ENCODE peak calls at places on chromosomes 6 and 20, in four cellular contexts. B is HT1080, R is ovary, P is SK-MEL-5. A is an unnamed sample.

GRCh38 chr20:33606114-33606771 is 55.9 kb upstream of the C20orf144 start:
- DNase-seq in R (no peak), P (no peak), B (no peak), A (no peak)

GRCh38 chr6:90691823-90692222 is 105.0 kb upstream of the MAP3K7 start:
- DNase-seq in P (peak), R (no peak), B (no peak), A (no peak)

GRCh38 chr6:14585689-14586088 is 468.1 kb downstream of the CD83 start:
- DNase-seq in P (no peak), R (no peak), B (no peak), A (no peak)

GRCh38 chr6:50187212-50188055 is 137.7 kb upstream of the DEFB112 start:
- DNase-seq in R (no peak), P (no peak), B (no peak), A (no peak)

GRCh38 chr20:44247131-44247571 is at the start of gene GDAP1L1:
- DNase-seq in P (no peak), R (peak), B (no peak), A (no peak)

GRCh38 chr6:6912841-6913240 is 194.9 kb upstream of the RREB1 start:
- DNase-seq in R (no peak), B (no peak), P (peak), A (no peak)

GRCh38 chr20:17612287-17612974 is 42.6 kb downstream of the DSTN start:
- DNase-seq in B (no peak), R (peak), P (no peak), A (peak)

GRCh38 chr6:110522427-110522826 is 46.0 kb upstream of the SLC22A16 start:
- DNase-seq in P (no peak), R (no peak), B (no peak), A (no peak)

GRCh38 chr20:46434597-46434996 is 28.2 kb upstream of the ELMO2 start:
- DNase-seq in B (no peak), P (no peak), R (no peak), A (no peak)

GRCh38 chr6:21653323-21653722 is 59.8 kb downstream of the SOX4 start:
- DNase-seq in P (no peak), B (no peak), R (no peak), A (no peak)

GRCh38 chr6:65566117-65566516 is 140.9 kb downstream of the EYS start:
- DNase-seq in P (peak), R (no peak), B (no peak), A (no peak)

GRCh38 chr6:21447987-21448386 is 145.6 kb upstream of the SOX4 start:
- DNase-seq in B (no peak), R (no peak), P (no peak), A (no peak)

GRCh38 chr6:22664968-22665367 is 95.6 kb downstream of the HDGFL1 start:
- DNase-seq in B (no peak), P (no peak), R (no peak), A (no peak)

GRCh38 chr6:54335871-54336270 is 27.6 kb downstream of the TINAG start:
- DNase-seq in R (no peak), B (peak), P (no peak), A (no peak)

GRCh38 chr6:38997128-38997761 is 51.3 kb upstream of the GLP1R start:
- DNase-seq in R (no peak), P (peak), B (peak), A (peak)

GRCh38 chr20:4220756-4221155 is 205.4 kb upstream of the RNF24 start:
- DNase-seq in R (no peak), P (no peak), B (no peak), A (no peak)

GRCh38 chr20:51393566-51393965 is 149.0 kb downstream of the NFATC2 start:
- DNase-seq in R (no peak), P (no peak), B (no peak), A (no peak)

GRCh38 chr6:86937219-86938079 is at the start of gene HTR1E:
- DNase-seq in R (peak), B (peak), P (peak), A (no peak)

GRCh38 chr6:7528565-7528964 is 12.9 kb upstream of the DSP start:
- DNase-seq in B (peak), R (no peak), P (peak), A (no peak)

GRCh38 chr6:91708534-91708933 is 1121.7 kb upstream of the MAP3K7 start:
- DNase-seq in R (no peak), P (no peak), B (no peak), A (no peak)

GRCh38 chr6:82955841-82956240 is 109.8 kb downstream of the UBE3D start:
- DNase-seq in B (peak), P (no peak), R (no peak), A (no peak)

GRCh38 chr6:116165596-116165995 is 39.7 kb upstream of the COL10A1 start:
- DNase-seq in B (no peak), P (no peak), R (no peak), A (no peak)

GRCh38 chr20:2697768-2698167 is 5.2 kb downstream of the EBF4 start:
- DNase-seq in P (no peak), R (no peak), B (no peak), A (no peak)

GRCh38 chr20:29497261-29497671 is 1760.2 kb upstream of the DEFB115 start:
- DNase-seq in R (no peak), B (peak), P (peak), A (peak)

GRCh38 chr6:39224058-39224457 is 5.2 kb downstream of the KCNK5 start:
- DNase-seq in B (no peak), R (no peak), P (peak), A (no peak)

GRCh38 chr6:159832941-159833340 is 32.9 kb downstream of the PNLDC1 start:
- DNase-seq in B (no peak), P (no peak), R (no peak), A (no peak)

GRCh38 chr6:101776919-101777350 is 383.4 kb downstream of the GRIK2 start:
- DNase-seq in B (no peak), P (no peak), R (no peak), A (no peak)

GRCh38 chr6:6885521-6886088 is 222.2 kb upstream of the RREB1 start:
- DNase-seq in R (no peak), P (peak), B (no peak), A (no peak)

GRCh38 chr6:147177286-147177685 is 26.9 kb upstream of the STXBP5 start:
- DNase-seq in B (peak), R (no peak), P (no peak), A (no peak)

GRCh38 chr6:43744490-43744889 is 25.5 kb upstream of the VEGFA start:
- DNase-seq in B (no peak), P (no peak), R (no peak), A (no peak)

GRCh38 chr6:45001663-45002062 is 326.5 kb upstream of the RUNX2 start:
- DNase-seq in P (no peak), R (no peak), B (no peak), A (no peak)

GRCh38 chr20:43243672-43244269 is 54.1 kb upstream of the PTPRT start:
- DNase-seq in P (peak), B (peak), R (no peak), A (no peak)

GRCh38 chr20:53884859-53885654 is 185.3 kb downstream of the BCAS1 start:
- DNase-seq in P (no peak), B (peak), R (no peak), A (no peak)

GRCh38 chr20:53735536-53736050 is 142.0 kb upstream of the ZNF217 start:
- DNase-seq in P (peak), B (peak), R (no peak), A (no peak)

GRCh38 chr20:49769125-49769581 is 43.5 kb upstream of the SLC9A8 start:
- DNase-seq in P (no peak), R (no peak), B (no peak), A (no peak)

GRCh38 chr20:40771848-40772247 is 82.8 kb upstream of the MAFB start:
- DNase-seq in R (no peak), B (no peak), P (no peak), A (no peak)

GRCh38 chr6:37882724-37883413 is 63.3 kb downstream of the ZFAND3 start:
- DNase-seq in R (no peak), P (peak), B (no peak), A (no peak)

A was measured in natural killer cell.